ENCODE peak calls at places on chromosomes 4 and X, in five cellular contexts. E is CD14-positive monocyte; R is CD8-positive, alpha-beta T cell; S is omental fat pad; L is OCI-LY7. B is an unnamed sample.

GRCh38 chr4:181018472-181018871 is 1224.7 kb upstream of the TENM3 start:
- DNase-seq in E (no peak), R (no peak), S (no peak), L (no peak), B (no peak)

GRCh38 chr4:22090655-22091350 is 142.2 kb upstream of the KCNIP4 start:
- DNase-seq in E (no peak), R (no peak), S (no peak), L (no peak), B (no peak)

GRCh38 chr4:53185853-53186590 is 179.8 kb downstream of the SCFD2 start:
- DNase-seq in E (no peak), R (no peak), S (no peak), L (no peak), B (no peak)

GRCh38 chr4:73648478-73648877 is 28.2 kb upstream of the RASSF6 start:
- DNase-seq in E (no peak), R (no peak), S (no peak), L (no peak), B (no peak)

GRCh38 chr4:28921886-28922285 is 1798.3 kb upstream of the PCDH7 start:
- DNase-seq in E (no peak), R (no peak), S (no peak), L (no peak), B (no peak)

GRCh38 chr4:109184421-109184956 is 118.0 kb downstream of the COL25A1 start:
- DNase-seq in E (no peak), R (no peak), S (no peak), L (no peak), B (no peak)

GRCh38 chrX:87409113-87409841 is 108.3 kb upstream of the KLHL4 start:
- DNase-seq in E (no peak), R (no peak), S (no peak), L (no peak), B (peak)

GRCh38 chrX:136143714-136144113 is 3.6 kb upstream of the FHL1 start:
- DNase-seq in E (no peak), R (no peak), S (no peak), L (no peak), B (no peak)

GRCh38 chrX:39582091-39582490 is 515.7 kb downstream of the BCOR start:
- DNase-seq in E (peak), R (no peak), S (no peak), L (no peak), B (no peak)

GRCh38 chr4:111028829-111029228 is 406.0 kb upstream of the PITX2 start:
- DNase-seq in E (no peak), R (no peak), S (no peak), L (no peak), B (no peak)

GRCh38 chrX:54248309-54248708 is 65.3 kb upstream of the FAM120C start:
- DNase-seq in E (no peak), R (no peak), S (no peak), L (peak), B (no peak)

GRCh38 chr4:8261851-8262535 is 7.6 kb upstream of the HTRA3 start:
- DNase-seq in E (no peak), R (no peak), S (no peak), L (no peak), B (no peak)

GRCh38 chrX:8679572-8679971 is 52.4 kb downstream of the ANOS1 start:
- DNase-seq in E (no peak), R (no peak), S (no peak), L (no peak), B (no peak)

GRCh38 chr4:163808091-163808490 is 313.6 kb downstream of the TMA16 start:
- DNase-seq in E (no peak), R (no peak), S (no peak), L (no peak), B (no peak)

GRCh38 chrX:1596676-1597344 is 5.4 kb downstream of the AKAP17A start:
- DNase-seq in E (no peak), R (no peak), S (no peak), L (no peak), B (peak)

GRCh38 chrX:119411959-119412358 is 12.8 kb downstream of the SLC25A43 start:
- DNase-seq in E (no peak), R (no peak), S (no peak), L (no peak), B (no peak)

GRCh38 chr4:80124246-80125211 is 51.5 kb upstream of the ANTXR2 start:
- DNase-seq in E (no peak), R (no peak), S (no peak), L (no peak), B (no peak)

DNA sequence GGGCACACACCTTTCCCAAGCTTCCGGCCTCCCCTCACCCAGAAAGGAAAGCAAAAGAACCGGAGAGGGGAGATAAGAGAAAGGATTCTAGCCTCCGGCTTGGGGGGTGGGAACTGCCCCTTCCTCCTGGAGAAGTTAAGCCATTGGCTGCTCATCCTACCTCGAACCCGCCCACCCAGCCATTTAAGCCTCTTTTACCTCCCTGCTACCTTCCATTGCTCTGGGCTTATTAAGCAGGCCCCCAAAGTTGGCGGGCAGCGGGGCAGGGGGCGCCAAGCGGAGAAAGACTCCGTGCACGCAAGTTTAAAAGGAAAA is 2.3 kb downstream of the MAML3 start:
- DNase-seq in E (peak), R (peak), S (peak), L (peak), B (peak)
- TF ChIP-seq CTCF in E (no peak), R (no peak), S (no peak), L (no peak), B (no peak)

DNA sequence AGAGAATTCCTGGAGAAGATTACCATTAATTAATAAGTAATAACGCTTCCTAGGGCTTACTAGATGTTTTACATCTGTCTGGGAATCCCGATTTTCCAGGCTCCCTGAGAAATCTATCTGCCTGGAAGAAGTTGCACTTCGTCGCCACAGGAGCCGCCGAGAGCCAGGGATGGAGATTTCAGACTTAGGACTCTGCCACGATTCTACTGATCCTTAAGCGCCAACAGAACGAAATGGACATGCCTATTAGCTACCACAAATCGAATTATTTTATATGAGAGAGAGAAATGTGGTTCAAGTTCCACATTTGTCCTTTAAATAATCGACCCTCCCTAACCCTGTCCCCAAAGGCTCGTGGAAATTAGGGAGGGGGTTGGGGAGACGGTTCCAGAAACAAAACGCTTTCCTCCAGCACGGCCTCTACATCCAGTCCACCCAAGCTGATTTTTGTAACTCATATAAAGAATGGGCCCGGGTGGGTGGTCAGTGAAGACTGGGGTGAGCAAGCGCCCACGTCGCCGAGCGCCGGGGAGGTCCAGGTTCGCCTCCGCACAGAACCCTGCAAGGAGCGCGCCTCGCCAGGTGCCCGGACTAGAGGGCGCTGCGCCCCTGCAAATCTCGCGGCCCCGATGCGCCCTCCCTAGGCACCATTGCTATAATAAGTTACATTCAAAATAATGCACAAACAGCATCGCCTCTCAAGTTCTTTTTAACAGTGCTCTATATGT is 1.9 kb upstream of the FAT1 start:
- DNase-seq in E (no peak), R (no peak), S (peak), L (no peak), B (peak)
- TF ChIP-seq CTCF in E (no peak), R (no peak), S (no peak), L (no peak), B (peak)

GRCh38 chr4:7157140-7157488 is 35.2 kb upstream of the SORCS2 start:
- DNase-seq in E (no peak), R (no peak), S (no peak), L (no peak), B (no peak)
- TF ChIP-seq CTCF in E (peak), R (no peak), S (no peak), L (no peak), B (no peak)

GRCh38 chrX:19889582-19890342 is 2.4 kb upstream of the SH3KBP1 start:
- DNase-seq in E (no peak), R (peak), S (peak), L (no peak), B (no peak)
- TF ChIP-seq CTCF in E (no peak), R (no peak), S (no peak), L (peak), B (no peak)

GRCh38 chrX:100098660-100099375 is 311.3 kb downstream of the PCDH19 start:
- DNase-seq in E (no peak), R (no peak), S (no peak), L (no peak), B (no peak)
- TF ChIP-seq CTCF in E (no peak), R (no peak), S (no peak), L (no peak), B (no peak)

GRCh38 chr4:3192827-3193226 is 56.1 kb upstream of the MSANTD1 start:
- DNase-seq in E (no peak), R (no peak), S (no peak), L (no peak), B (no peak)

GRCh38 chr4:3190549-3190948 is 58.4 kb upstream of the MSANTD1 start:
- DNase-seq in E (no peak), R (no peak), S (no peak), L (no peak), B (no peak)

GRCh38 chr4:3192188-3192587 is 56.8 kb upstream of the MSANTD1 start:
- DNase-seq in E (no peak), R (no peak), S (no peak), L (no peak), B (peak)

GRCh38 chr4:3196670-3197359 is 52.1 kb upstream of the MSANTD1 start:
- DNase-seq in E (no peak), R (no peak), S (no peak), L (no peak), B (no peak)

DNA sequence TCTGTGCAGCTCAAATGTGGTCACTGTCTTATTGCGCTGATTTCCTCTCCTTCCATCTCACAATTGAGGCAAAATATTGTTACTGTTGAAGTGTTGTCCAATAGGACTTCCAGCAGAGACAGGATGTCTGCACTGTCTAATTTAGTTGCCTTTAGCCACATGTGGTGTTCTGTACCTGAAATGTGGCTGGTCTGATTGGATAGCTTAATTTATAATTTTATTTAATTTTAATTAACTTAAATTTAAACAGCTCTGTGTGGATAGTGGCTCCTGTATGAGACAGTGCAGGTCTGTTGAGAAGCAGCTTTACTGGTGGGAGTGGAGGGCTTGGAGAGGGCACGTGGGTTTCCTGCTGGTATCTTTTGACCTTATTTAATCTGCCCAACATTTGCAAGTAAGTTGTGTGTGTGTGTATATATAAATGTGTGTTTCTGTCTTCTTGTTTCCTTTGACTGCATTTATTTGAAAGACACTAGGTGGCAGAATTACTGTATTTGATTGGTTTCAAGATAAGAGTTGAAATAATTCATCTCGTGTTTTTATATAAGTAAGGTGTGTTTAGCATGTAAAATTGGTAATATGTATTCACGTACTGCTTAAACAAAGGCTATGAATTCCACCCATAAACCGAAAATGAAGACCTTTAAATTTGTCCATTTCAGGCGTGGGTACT is 55.3 kb upstream of the MSANTD1 start:
- DNase-seq in E (no peak), R (no peak), S (no peak), L (peak), B (no peak)
- TF ChIP-seq CTCF in E (peak), R (peak), S (no peak), L (peak), B (peak)

B was measured in osteocyte.